ENCODE peak calls at places on chromosomes 2 and 18, in seven cellular contexts. S, L, I, U, T, Z and H are unnamed samples.

GRCh38 chr2:48946444-48947048 is 191.0 kb upstream of the LHCGR start:
- DNase-seq in S (peak), L (no peak), I (no peak), U (peak), T (no peak), Z (no peak), H (peak)

GRCh38 chr2:178882666-178883440 is 75.6 kb upstream of the TTN start:
- DNase-seq in S (peak), L (no peak), I (no peak), U (no peak), T (no peak), Z (no peak), H (no peak)

GRCh38 chr18:8706981-8707940 is 1.9 kb downstream of the MTCL1 start:
- DNase-seq in S (peak), L (no peak), I (peak), U (no peak), T (no peak), Z (no peak), H (no peak)

GRCh38 chr2:163213699-163214098 is 375.1 kb upstream of the KCNH7 start:
- DNase-seq in S (peak), L (no peak), I (no peak), U (peak), T (no peak), Z (no peak), H (no peak)

GRCh38 chr2:1981421-1981820 is 237.1 kb upstream of the PXDN start:
- DNase-seq in S (no peak), L (no peak), I (no peak), U (no peak), T (no peak), Z (no peak), H (no peak)

GRCh38 chr2:231383701-231384435 is 11.6 kb upstream of the B3GNT7 start:
- DNase-seq in S (no peak), L (no peak), I (no peak), U (peak), T (no peak), Z (no peak), H (no peak)

GRCh38 chr18:31205273-31205672 is 42.6 kb upstream of the DSC1 start:
- DNase-seq in S (no peak), L (no peak), I (no peak), U (peak), T (no peak), Z (no peak), H (no peak)

GRCh38 chr18:23099621-23100020 is 35.7 kb upstream of the CABLES1 start:
- DNase-seq in S (no peak), L (no peak), I (peak), U (no peak), T (peak), Z (no peak), H (no peak)

GRCh38 chr18:50558157-50558556 is 1.7 kb upstream of the MAPK4 start:
- DNase-seq in S (no peak), L (no peak), I (no peak), U (no peak), T (no peak), Z (no peak), H (no peak)

GRCh38 chr2:186917866-186918265 is 68.9 kb upstream of the ZSWIM2 start:
- DNase-seq in S (no peak), L (no peak), I (no peak), U (no peak), T (no peak), Z (no peak), H (no peak)

GRCh38 chr2:205290299-205290698 is 392.0 kb upstream of the NRP2 start:
- DNase-seq in S (no peak), L (no peak), I (no peak), U (no peak), T (no peak), Z (no peak), H (no peak)

GRCh38 chr2:74374509-74375205 is 5.5 kb downstream of the DCTN1 start:
- DNase-seq in S (peak), L (peak), I (peak), U (no peak), T (no peak), Z (peak), H (peak)

GRCh38 chr18:57801379-57802165 is 1.5 kb downstream of the ATP8B1 start:
- DNase-seq in S (no peak), L (no peak), I (no peak), U (no peak), T (peak), Z (no peak), H (peak)

GRCh38 chr2:10477443-10478297 is 29.5 kb upstream of the ODC1 start:
- DNase-seq in S (no peak), L (no peak), I (no peak), U (peak), T (peak), Z (no peak), H (no peak)

GRCh38 chr2:219596954-219597551 is 604 bp upstream of the STK11IP start:
- DNase-seq in S (peak), L (no peak), I (no peak), U (no peak), T (no peak), Z (no peak), H (no peak)

GRCh38 chr2:145740302-145740701 is 1220.4 kb upstream of the ZEB2 start:
- DNase-seq in S (peak), L (no peak), I (no peak), U (no peak), T (no peak), Z (no peak), H (no peak)

GRCh38 chr2:135663148-135663700 is 78.4 kb upstream of the UBXN4 start:
- DNase-seq in S (no peak), L (no peak), I (no peak), U (no peak), T (no peak), Z (no peak), H (no peak)

GRCh38 chr18:46574000-46574739 is 82.8 kb downstream of the LOXHD1 start:
- DNase-seq in S (no peak), L (no peak), I (no peak), U (no peak), T (no peak), Z (no peak), H (no peak)

GRCh38 chr2:170965446-170966225 is 36.6 kb downstream of the GORASP2 start:
- DNase-seq in S (peak), L (no peak), I (no peak), U (no peak), T (no peak), Z (no peak), H (no peak)

GRCh38 chr2:28753043-28753683 is 1.5 kb downstream of the PPP1CB start:
- DNase-seq in S (peak), L (no peak), I (no peak), U (peak), T (peak), Z (peak), H (peak)
- TF ChIP-seq CTCF in S (peak), L (no peak), I (peak), U (peak), T (peak), Z (peak), H (peak)

DNA sequence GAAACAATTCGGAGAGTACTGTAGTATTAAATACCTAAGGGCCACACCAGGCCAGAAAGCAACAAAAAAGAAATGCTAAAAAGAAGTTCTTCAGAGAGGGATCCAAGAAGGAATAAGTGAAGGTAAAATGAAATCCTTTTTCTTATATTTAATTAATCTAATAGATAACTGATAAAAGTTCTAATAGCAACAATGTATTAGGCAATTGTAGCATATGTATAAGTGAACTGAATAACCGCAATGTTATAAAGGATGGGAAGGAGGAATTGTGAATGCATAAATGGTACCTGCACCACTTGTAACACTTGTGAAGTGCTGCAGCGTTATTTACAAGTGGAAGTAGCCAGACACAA is 21.8 kb downstream of the TMSB10 start:
- DNase-seq in S (no peak), L (no peak), I (no peak), U (no peak), T (no peak), Z (no peak), H (no peak)
- TF ChIP-seq CTCF in S (no peak), L (no peak), I (no peak), U (no peak), T (no peak), Z (no peak), H (no peak)

GRCh38 chr2:121266543-121267106 is 18.4 kb downstream of the TFCP2L1 start:
- DNase-seq in S (no peak), L (no peak), I (no peak), U (no peak), T (peak), Z (no peak), H (no peak)

GRCh38 chr2:121260370-121261154 is 24.4 kb downstream of the TFCP2L1 start:
- DNase-seq in S (no peak), L (no peak), I (no peak), U (no peak), T (peak), Z (no peak), H (no peak)

DNA sequence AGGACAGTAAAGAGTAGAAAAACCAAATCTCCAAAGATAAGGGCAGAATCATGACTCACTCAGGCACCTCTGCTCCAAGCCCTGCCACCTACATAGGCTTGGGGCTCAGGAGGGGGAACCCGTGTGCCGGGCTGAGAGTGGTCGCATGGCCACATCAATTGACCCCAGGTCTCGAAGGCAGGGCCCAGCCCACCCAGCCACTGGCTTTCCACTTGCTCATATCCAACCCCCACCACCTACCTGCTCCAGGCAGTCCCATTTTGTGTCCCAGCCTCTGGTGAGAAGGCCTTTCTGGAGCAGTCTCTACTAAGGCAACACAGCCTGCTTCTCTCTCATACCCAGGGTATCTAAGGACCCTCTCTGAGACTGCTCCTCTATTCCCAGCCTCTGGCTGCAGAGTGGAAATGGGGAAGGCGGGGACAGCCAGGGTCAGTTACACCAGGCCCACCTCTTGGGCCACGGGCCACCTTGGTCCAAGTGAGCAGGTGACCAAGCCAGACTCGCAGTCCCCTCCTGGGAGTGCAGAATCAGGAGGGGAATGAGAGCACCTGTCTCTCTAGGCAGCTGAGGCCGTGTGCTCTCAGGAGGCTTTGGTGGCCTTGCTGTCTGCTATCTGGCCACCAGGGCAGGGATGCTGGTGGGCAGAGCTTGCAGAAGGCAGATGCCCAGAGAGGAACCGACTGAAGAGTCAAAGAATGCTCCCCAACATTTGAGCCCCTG is 20.8 kb downstream of the TFCP2L1 start:
- DNase-seq in S (no peak), L (no peak), I (no peak), U (no peak), T (no peak), Z (no peak), H (no peak)
- TF ChIP-seq CTCF in S (no peak), L (no peak), I (no peak), U (no peak), T (no peak), Z (no peak), H (no peak)

GRCh38 chr2:211455225-211455841 is 898.9 kb downstream of the CPS1 start:
- DNase-seq in S (peak), L (no peak), I (no peak), U (peak), T (no peak), Z (no peak), H (no peak)
- TF ChIP-seq CTCF in S (peak), L (no peak), I (peak), U (peak), T (peak), Z (peak), H (peak)

GRCh38 chr2:42929985-42930581 is 137.7 kb upstream of the HAAO start:
- DNase-seq in S (peak), L (no peak), I (no peak), U (peak), T (no peak), Z (no peak), H (peak)

GRCh38 chr2:42929577-42929984 is 137.2 kb upstream of the HAAO start:
- DNase-seq in S (no peak), L (no peak), I (no peak), U (peak), T (no peak), Z (no peak), H (no peak)

GRCh38 chr2:42927334-42928160 is 135.2 kb upstream of the HAAO start:
- DNase-seq in S (no peak), L (no peak), I (no peak), U (peak), T (no peak), Z (no peak), H (peak)

GRCh38 chr2:42928161-42928691 is 135.8 kb upstream of the HAAO start:
- DNase-seq in S (no peak), L (no peak), I (no peak), U (peak), T (no peak), Z (no peak), H (no peak)

DNA sequence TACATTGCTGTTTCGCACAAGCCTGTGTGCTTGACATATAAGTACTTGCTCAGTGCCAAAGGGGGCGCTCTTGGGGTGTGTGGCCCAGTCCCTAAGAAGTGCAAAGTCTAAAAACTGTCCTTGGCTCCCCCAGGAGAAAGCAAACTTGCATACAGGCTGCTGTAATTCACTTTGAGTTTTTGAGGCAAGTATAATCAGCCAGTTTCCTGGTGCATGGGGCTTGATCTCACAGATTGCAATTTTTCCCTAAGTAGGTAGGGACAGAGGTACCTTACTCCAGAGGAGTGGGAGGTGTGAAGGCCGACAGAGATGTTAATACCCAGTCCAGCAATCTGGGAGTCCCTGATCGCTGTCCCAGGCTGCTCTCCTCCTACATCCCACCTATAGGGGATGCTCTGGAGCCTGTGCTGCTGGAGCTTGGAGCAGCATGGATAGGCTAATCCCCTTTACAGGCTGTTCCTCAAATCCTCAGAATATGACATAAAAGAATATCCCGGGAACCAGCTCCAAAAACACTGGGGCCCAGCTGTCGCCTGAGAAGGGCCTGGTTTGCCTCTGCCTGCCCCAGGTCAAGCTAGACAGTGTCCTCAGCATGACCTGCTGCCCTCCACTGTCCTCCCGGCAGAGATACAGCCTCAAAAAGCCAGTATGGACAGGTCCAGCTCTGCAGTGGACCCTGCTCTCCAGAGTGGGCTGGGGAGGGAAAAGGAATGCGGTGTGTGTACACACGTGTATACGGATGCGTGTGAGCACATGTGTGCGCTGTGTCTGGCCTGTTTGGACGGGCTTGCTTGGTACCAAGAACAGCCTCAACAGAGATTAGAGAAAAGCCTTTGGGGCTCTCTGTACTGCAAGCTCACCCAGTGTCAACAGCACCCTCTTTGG is 136.6 kb upstream of the HAAO start:
- DNase-seq in S (peak), L (no peak), I (no peak), U (peak), T (no peak), Z (no peak), H (no peak)
- TF ChIP-seq CTCF in S (peak), L (no peak), I (no peak), U (peak), T (no peak), Z (no peak), H (no peak)

DNA sequence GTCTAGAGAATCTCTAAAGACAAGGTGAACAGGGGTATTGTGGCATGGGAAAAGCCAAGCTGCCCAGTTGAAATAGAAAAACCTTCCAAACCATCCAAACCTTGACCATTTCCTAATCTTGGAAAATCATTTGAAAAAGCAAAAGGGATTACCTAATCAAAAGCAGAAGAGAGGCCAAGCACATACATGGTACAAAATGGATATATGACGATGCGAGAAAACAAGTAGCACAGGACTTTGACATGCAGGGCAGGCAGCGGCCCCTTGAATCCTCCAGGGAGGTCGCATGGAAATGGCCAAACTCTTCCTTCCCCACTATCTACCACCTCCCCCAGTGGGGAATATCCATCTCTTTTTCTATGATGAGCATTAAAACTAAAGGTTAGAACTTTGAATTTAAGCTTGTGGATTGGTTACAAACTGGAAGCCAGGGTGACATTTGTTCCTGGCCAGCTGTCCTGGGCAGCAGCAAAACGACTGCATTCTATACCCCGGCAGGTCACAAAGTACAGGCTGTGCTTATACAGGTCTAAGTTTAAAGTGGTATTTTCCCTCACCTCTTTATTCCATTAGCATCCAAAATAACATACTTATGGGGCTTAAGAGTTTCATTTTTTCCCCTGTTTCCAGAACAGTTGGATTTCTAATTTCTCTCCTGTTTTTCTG is 24.7 kb downstream of the MYOM1 start:
- DNase-seq in S (no peak), L (no peak), I (no peak), U (no peak), T (no peak), Z (no peak), H (no peak)
- TF ChIP-seq CTCF in S (no peak), L (no peak), I (no peak), U (no peak), T (no peak), Z (no peak), H (no peak)

GRCh38 chr2:15780912-15781574 is 159.3 kb upstream of the MYCN start:
- DNase-seq in S (no peak), L (no peak), I (no peak), U (no peak), T (no peak), Z (no peak), H (no peak)
- TF ChIP-seq CTCF in S (no peak), L (no peak), I (no peak), U (no peak), T (no peak), Z (no peak), H (no peak)

GRCh38 chr2:237535385-237536082 is 30.8 kb upstream of the PRLH start:
- DNase-seq in S (no peak), L (no peak), I (no peak), U (peak), T (no peak), Z (no peak), H (no peak)
- TF ChIP-seq CTCF in S (no peak), L (no peak), I (no peak), U (no peak), T (no peak), Z (no peak), H (no peak)